ENCODE peak calls at places on chromosomes 2 and 18, in nine cellular contexts. One of them, this sample, is unnamed. For H3K27me3 and H3K9me3, the result is how much of the 10 kb centered on the place peaks cover.

GRCh38 chr2:14677039-14677438 is 44.5 kb downstream of the LRATD1 start:
- DNase-seq in CD4-positive, CD25-positive, alpha-beta regulatory T cell: no peak
- DNase-seq in transverse colon: no peak
- DNase-seq in fibroblast of lung: no peak
- DNase-seq in pancreas: no peak
- DNase-seq in psoas muscle: no peak
- DNase-seq in breast epithelium: no peak
- DNase-seq in tibial nerve: no peak
- DNase-seq in body of pancreas: no peak
- DNase-seq in this sample: no peak

GRCh38 chr2:45973426-45973825 is 322.0 kb downstream of the PRKCE start:
- DNase-seq in breast epithelium: no peak
- DNase-seq in tibial nerve: no peak
- DNase-seq in body of pancreas: no peak
- DNase-seq in CD4-positive, CD25-positive, alpha-beta regulatory T cell: no peak
- DNase-seq in pancreas: no peak
- DNase-seq in psoas muscle: no peak
- DNase-seq in transverse colon: no peak
- DNase-seq in fibroblast of lung: no peak
- DNase-seq in this sample: no peak

GRCh38 chr2:5479265-5479928 is 212.8 kb upstream of the SOX11 start:
- DNase-seq in breast epithelium: no peak
- DNase-seq in body of pancreas: no peak
- DNase-seq in psoas muscle: no peak
- DNase-seq in pancreas: no peak
- DNase-seq in tibial nerve: no peak
- DNase-seq in transverse colon: no peak
- DNase-seq in fibroblast of lung: no peak
- DNase-seq in CD4-positive, CD25-positive, alpha-beta regulatory T cell: no peak
- DNase-seq in this sample: no peak

GRCh38 chr2:61172671-61173070 is 10.7 kb downstream of the C2orf74 start:
- DNase-seq in psoas muscle: no peak
- DNase-seq in transverse colon: no peak
- DNase-seq in pancreas: no peak
- DNase-seq in fibroblast of lung: no peak
- DNase-seq in body of pancreas: no peak
- DNase-seq in CD4-positive, CD25-positive, alpha-beta regulatory T cell: no peak
- DNase-seq in breast epithelium: no peak
- DNase-seq in tibial nerve: no peak
- DNase-seq in this sample: no peak

GRCh38 chr2:218806346-218806978 is 24.5 kb downstream of the CYP27A1 start:
- DNase-seq in psoas muscle: peak
- DNase-seq in breast epithelium: peak
- DNase-seq in pancreas: no peak
- DNase-seq in tibial nerve: peak
- DNase-seq in fibroblast of lung: peak
- DNase-seq in body of pancreas: peak
- DNase-seq in CD4-positive, CD25-positive, alpha-beta regulatory T cell: no peak
- DNase-seq in transverse colon: peak
- DNase-seq in this sample: no peak

GRCh38 chr2:10424916-10425505 is 23.1 kb downstream of the ODC1 start:
- DNase-seq in fibroblast of lung: no peak
- DNase-seq in tibial nerve: no peak
- DNase-seq in CD4-positive, CD25-positive, alpha-beta regulatory T cell: no peak
- DNase-seq in psoas muscle: peak
- DNase-seq in body of pancreas: no peak
- DNase-seq in transverse colon: no peak
- DNase-seq in pancreas: peak
- DNase-seq in breast epithelium: no peak
- DNase-seq in this sample: no peak

GRCh38 chr2:165453672-165454071 is 15.8 kb upstream of the CSRNP3 start:
- DNase-seq in psoas muscle: no peak
- DNase-seq in fibroblast of lung: no peak
- DNase-seq in CD4-positive, CD25-positive, alpha-beta regulatory T cell: no peak
- DNase-seq in breast epithelium: no peak
- DNase-seq in transverse colon: no peak
- DNase-seq in body of pancreas: no peak
- DNase-seq in tibial nerve: no peak
- DNase-seq in pancreas: no peak
- DNase-seq in this sample: no peak

GRCh38 chr2:204019572-204020501 is 83.3 kb downstream of the ICOS start:
- DNase-seq in pancreas: no peak
- DNase-seq in body of pancreas: no peak
- DNase-seq in transverse colon: no peak
- DNase-seq in CD4-positive, CD25-positive, alpha-beta regulatory T cell: peak
- DNase-seq in breast epithelium: no peak
- DNase-seq in psoas muscle: no peak
- DNase-seq in tibial nerve: no peak
- DNase-seq in fibroblast of lung: no peak
- DNase-seq in this sample: no peak

GRCh38 chr2:219959471-219959870 is 332.0 kb downstream of the SLC4A3 start:
- DNase-seq in fibroblast of lung: no peak
- DNase-seq in tibial nerve: no peak
- DNase-seq in pancreas: no peak
- DNase-seq in transverse colon: no peak
- DNase-seq in body of pancreas: no peak
- DNase-seq in breast epithelium: no peak
- DNase-seq in psoas muscle: no peak
- DNase-seq in CD4-positive, CD25-positive, alpha-beta regulatory T cell: no peak
- DNase-seq in this sample: no peak

GRCh38 chr2:174836345-174836999 is 72.2 kb upstream of the CHRNA1 start:
- DNase-seq in CD4-positive, CD25-positive, alpha-beta regulatory T cell: no peak
- DNase-seq in pancreas: no peak
- DNase-seq in body of pancreas: no peak
- DNase-seq in breast epithelium: no peak
- DNase-seq in psoas muscle: no peak
- DNase-seq in fibroblast of lung: peak
- DNase-seq in tibial nerve: no peak
- DNase-seq in transverse colon: no peak
- DNase-seq in this sample: no peak

GRCh38 chr2:1462984-1463383 is 49.7 kb downstream of the TPO start:
- DNase-seq in fibroblast of lung: no peak
- DNase-seq in body of pancreas: no peak
- DNase-seq in CD4-positive, CD25-positive, alpha-beta regulatory T cell: no peak
- DNase-seq in tibial nerve: no peak
- DNase-seq in transverse colon: no peak
- DNase-seq in psoas muscle: no peak
- DNase-seq in pancreas: no peak
- DNase-seq in breast epithelium: no peak
- DNase-seq in this sample: no peak

GRCh38 chr18:10015941-10016819 is 102.4 kb downstream of the VAPA start:
- DNase-seq in transverse colon: no peak
- DNase-seq in pancreas: no peak
- DNase-seq in fibroblast of lung: peak
- DNase-seq in body of pancreas: no peak
- DNase-seq in psoas muscle: no peak
- DNase-seq in breast epithelium: no peak
- DNase-seq in tibial nerve: no peak
- DNase-seq in CD4-positive, CD25-positive, alpha-beta regulatory T cell: no peak
- DNase-seq in this sample: peak

GRCh38 chr2:80407377-80407776 is 102.8 kb upstream of the LRRTM1 start:
- DNase-seq in psoas muscle: no peak
- DNase-seq in CD4-positive, CD25-positive, alpha-beta regulatory T cell: no peak
- DNase-seq in breast epithelium: no peak
- DNase-seq in body of pancreas: no peak
- DNase-seq in fibroblast of lung: no peak
- DNase-seq in transverse colon: no peak
- DNase-seq in tibial nerve: no peak
- DNase-seq in pancreas: no peak
- DNase-seq in this sample: no peak

GRCh38 chr2:79026061-79026460 is 559 bp downstream of the REG3G start:
- DNase-seq in psoas muscle: no peak
- DNase-seq in body of pancreas: no peak
- DNase-seq in tibial nerve: no peak
- DNase-seq in pancreas: no peak
- DNase-seq in fibroblast of lung: no peak
- DNase-seq in transverse colon: no peak
- DNase-seq in breast epithelium: no peak
- DNase-seq in CD4-positive, CD25-positive, alpha-beta regulatory T cell: no peak
- DNase-seq in this sample: no peak

GRCh38 chr18:44356566-44357157 is 324.0 kb upstream of the SETBP1 start:
- DNase-seq in transverse colon: no peak
- DNase-seq in fibroblast of lung: no peak
- DNase-seq in body of pancreas: no peak
- DNase-seq in pancreas: no peak
- DNase-seq in tibial nerve: no peak
- DNase-seq in psoas muscle: no peak
- DNase-seq in breast epithelium: no peak
- DNase-seq in CD4-positive, CD25-positive, alpha-beta regulatory T cell: no peak
- DNase-seq in this sample: no peak

GRCh38 chr2:9554841-9555337 is 741 bp downstream of the ADAM17 start:
- DNase-seq in CD4-positive, CD25-positive, alpha-beta regulatory T cell: peak
- DNase-seq in transverse colon: peak
- DNase-seq in body of pancreas: peak
- DNase-seq in tibial nerve: no peak
- DNase-seq in breast epithelium: peak
- DNase-seq in psoas muscle: no peak
- DNase-seq in fibroblast of lung: peak
- DNase-seq in pancreas: no peak
- DNase-seq in this sample: peak

GRCh38 chr2:196112408-196113039 is 43.9 kb upstream of the DNAH7 start:
- DNase-seq in psoas muscle: no peak
- DNase-seq in transverse colon: no peak
- DNase-seq in pancreas: no peak
- DNase-seq in body of pancreas: no peak
- DNase-seq in fibroblast of lung: peak
- DNase-seq in breast epithelium: no peak
- DNase-seq in tibial nerve: no peak
- DNase-seq in CD4-positive, CD25-positive, alpha-beta regulatory T cell: no peak
- DNase-seq in this sample: no peak

GRCh38 chr18:76203552-76203951 is 291.5 kb downstream of the ZNF516 start:
- DNase-seq in CD4-positive, CD25-positive, alpha-beta regulatory T cell: no peak
- DNase-seq in breast epithelium: no peak
- DNase-seq in psoas muscle: no peak
- DNase-seq in fibroblast of lung: no peak
- DNase-seq in body of pancreas: no peak
- DNase-seq in tibial nerve: no peak
- DNase-seq in transverse colon: no peak
- DNase-seq in pancreas: no peak
- DNase-seq in this sample: no peak

GRCh38 chr2:68537872-68538271 is 70.5 kb downstream of the APLF start:
- DNase-seq in breast epithelium: no peak
- DNase-seq in tibial nerve: no peak
- DNase-seq in pancreas: no peak
- DNase-seq in CD4-positive, CD25-positive, alpha-beta regulatory T cell: no peak
- DNase-seq in psoas muscle: no peak
- DNase-seq in transverse colon: no peak
- DNase-seq in fibroblast of lung: no peak
- DNase-seq in body of pancreas: no peak
- DNase-seq in this sample: no peak

GRCh38 chr2:8306530-8307351 is 375.1 kb upstream of the ID2 start:
- DNase-seq in tibial nerve: no peak
- DNase-seq in psoas muscle: no peak
- DNase-seq in breast epithelium: no peak
- DNase-seq in pancreas: no peak
- DNase-seq in CD4-positive, CD25-positive, alpha-beta regulatory T cell: no peak
- DNase-seq in body of pancreas: no peak
- DNase-seq in transverse colon: no peak
- DNase-seq in fibroblast of lung: peak
- DNase-seq in this sample: no peak

GRCh38 chr2:207133862-207134519 is 31.8 kb downstream of the KLF7 start:
- DNase-seq in fibroblast of lung: peak
- DNase-seq in tibial nerve: peak
- DNase-seq in CD4-positive, CD25-positive, alpha-beta regulatory T cell: no peak
- DNase-seq in breast epithelium: peak
- DNase-seq in psoas muscle: peak
- DNase-seq in transverse colon: peak
- DNase-seq in body of pancreas: peak
- DNase-seq in pancreas: peak
- DNase-seq in this sample: peak

GRCh38 chr18:5894613-5895299 is 566 bp downstream of the TMEM200C start:
- DNase-seq in body of pancreas: no peak
- DNase-seq in psoas muscle: peak
- DNase-seq in CD4-positive, CD25-positive, alpha-beta regulatory T cell: no peak
- DNase-seq in tibial nerve: no peak
- DNase-seq in breast epithelium: peak
- DNase-seq in fibroblast of lung: peak
- DNase-seq in transverse colon: no peak
- DNase-seq in pancreas: no peak
- DNase-seq in this sample: peak

GRCh38 chr2:11325961-11326691 is 18.3 kb downstream of the ROCK2 start:
- DNase-seq in psoas muscle: no peak
- DNase-seq in fibroblast of lung: no peak
- DNase-seq in breast epithelium: no peak
- DNase-seq in pancreas: no peak
- DNase-seq in transverse colon: no peak
- DNase-seq in tibial nerve: no peak
- DNase-seq in body of pancreas: no peak
- DNase-seq in CD4-positive, CD25-positive, alpha-beta regulatory T cell: no peak
- DNase-seq in this sample: no peak

GRCh38 chr18:46338761-46339160 is 234.6 kb downstream of the HAUS1 start:
- DNase-seq in breast epithelium: no peak
- DNase-seq in pancreas: no peak
- DNase-seq in fibroblast of lung: no peak
- DNase-seq in psoas muscle: peak
- DNase-seq in tibial nerve: no peak
- DNase-seq in CD4-positive, CD25-positive, alpha-beta regulatory T cell: no peak
- DNase-seq in transverse colon: no peak
- DNase-seq in body of pancreas: no peak
- DNase-seq in this sample: peak
- H3K27me3 ChIP-seq in breast epithelium: under half
- H3K27me3 ChIP-seq in pancreas: under half
- H3K27me3 ChIP-seq in fibroblast of lung: under half
- H3K27me3 ChIP-seq in psoas muscle: under half
- H3K27me3 ChIP-seq in tibial nerve: under half
- H3K27me3 ChIP-seq in CD4-positive, CD25-positive, alpha-beta regulatory T cell: under half
- H3K27me3 ChIP-seq in transverse colon: half or more
- H3K27me3 ChIP-seq in body of pancreas: under half
- H3K27me3 ChIP-seq in this sample: under half

GRCh38 chr2:36515538-36515937 is 82.4 kb downstream of the FEZ2 start:
- DNase-seq in transverse colon: no peak
- DNase-seq in tibial nerve: no peak
- DNase-seq in fibroblast of lung: no peak
- DNase-seq in body of pancreas: no peak
- DNase-seq in pancreas: no peak
- DNase-seq in breast epithelium: no peak
- DNase-seq in psoas muscle: no peak
- DNase-seq in CD4-positive, CD25-positive, alpha-beta regulatory T cell: no peak
- DNase-seq in this sample: no peak
- H3K9me3 ChIP-seq in transverse colon: under half
- H3K9me3 ChIP-seq in tibial nerve: under half
- H3K9me3 ChIP-seq in fibroblast of lung: under half
- H3K9me3 ChIP-seq in body of pancreas: under half
- H3K9me3 ChIP-seq in pancreas: under half
- H3K9me3 ChIP-seq in breast epithelium: under half
- H3K9me3 ChIP-seq in psoas muscle: under half
- H3K9me3 ChIP-seq in CD4-positive, CD25-positive, alpha-beta regulatory T cell: under half
- H3K9me3 ChIP-seq in this sample: under half

GRCh38 chr2:230416061-230416721 is at the start of gene SP100:
- DNase-seq in psoas muscle: peak
- DNase-seq in CD4-positive, CD25-positive, alpha-beta regulatory T cell: peak
- DNase-seq in body of pancreas: peak
- DNase-seq in tibial nerve: peak
- DNase-seq in transverse colon: peak
- DNase-seq in fibroblast of lung: peak
- DNase-seq in breast epithelium: peak
- DNase-seq in pancreas: peak
- DNase-seq in this sample: no peak
- H3K27ac ChIP-seq in psoas muscle: peak
- H3K27ac ChIP-seq in CD4-positive, CD25-positive, alpha-beta regulatory T cell: peak
- H3K27ac ChIP-seq in body of pancreas: peak
- H3K27ac ChIP-seq in tibial nerve: peak
- H3K27ac ChIP-seq in transverse colon: peak
- H3K27ac ChIP-seq in fibroblast of lung: peak
- H3K27ac ChIP-seq in breast epithelium: peak
- H3K27ac ChIP-seq in pancreas: peak
- H3K27ac ChIP-seq in this sample: no peak

GRCh38 chr2:26619096-26619495 is 22.1 kb downstream of the CIB4 start:
- DNase-seq in psoas muscle: no peak
- DNase-seq in CD4-positive, CD25-positive, alpha-beta regulatory T cell: no peak
- DNase-seq in pancreas: no peak
- DNase-seq in breast epithelium: no peak
- DNase-seq in transverse colon: no peak
- DNase-seq in body of pancreas: no peak
- DNase-seq in fibroblast of lung: no peak
- DNase-seq in tibial nerve: no peak
- DNase-seq in this sample: no peak
- H3K27me3 ChIP-seq in psoas muscle: under half
- H3K27me3 ChIP-seq in CD4-positive, CD25-positive, alpha-beta regulatory T cell: under half
- H3K27me3 ChIP-seq in pancreas: under half
- H3K27me3 ChIP-seq in breast epithelium: under half
- H3K27me3 ChIP-seq in transverse colon: under half
- H3K27me3 ChIP-seq in body of pancreas: under half
- H3K27me3 ChIP-seq in fibroblast of lung: under half
- H3K27me3 ChIP-seq in tibial nerve: under half
- H3K27me3 ChIP-seq in this sample: under half